ENCODE peak calls at places on chromosomes 13 and 19, in ten cellular contexts. G is activated CD4-positive, alpha-beta T cell treated with anti-CD3 and anti-CD28 coated beads for 24 hours; B is GM23248; L is epithelial cell of esophagus; E is cardiac muscle cell; J is NCI-H2081 treated with DMSO at 0.1 percent for 48 hours; H is brain pericyte; Q is stimulated activated naive B cell treated with anti-CD40 and anti-IgM and Interleukin-4, amounts not matched to agents 10 μg/mL and 1 μg/mL and 100 μg/mL, for 72 hours; Z is cerebellar nuclear complex; D is stimulated activated CD4-positive, alpha-beta T cell treated with anti-CD3 and anti-CD28 coated beads, Interleukin-1b, Interleukin-23, amount 100 ng/mL, for 24 hours. S is an unnamed sample.

GRCh38 chr13:41917641-41918040 is 43.3 kb downstream of the VWA8 start:
- DNase-seq in G (no peak), Q (no peak), L (peak), E (peak), J (no peak), D (no peak), Z (no peak), B (peak), H (no peak), S (no peak)

GRCh38 chr13:49388256-49388655 is 55.6 kb downstream of the CAB39L start:
- DNase-seq in D (no peak), B (no peak), G (no peak), J (no peak), Z (no peak), E (no peak), L (no peak), Q (no peak), H (no peak), S (no peak)

GRCh38 chr19:54190942-54191670 is at the start of gene TSEN34:
- DNase-seq in L (peak), H (no peak), J (no peak), Z (no peak), G (peak), D (peak), E (peak), Q (no peak), B (peak), S (no peak)

GRCh38 chr19:18221815-18222725 is 4.2 kb downstream of the PDE4C start:
- DNase-seq in J (no peak), H (no peak), Q (no peak), D (no peak), Z (no peak), B (no peak), G (no peak), L (no peak), E (no peak), S (no peak)

GRCh38 chr13:36421447-36421846 is 10.8 kb upstream of the CCNA1 start:
- DNase-seq in D (no peak), J (no peak), Z (no peak), L (peak), Q (no peak), E (peak), G (no peak), H (no peak), B (peak), S (no peak)

GRCh38 chr13:110640591-110641029 is 25.3 kb downstream of the NAXD start:
- DNase-seq in E (no peak), B (peak), L (no peak), G (no peak), J (no peak), Q (no peak), H (no peak), Z (no peak), D (no peak), S (no peak)

GRCh38 chr13:34357435-34358232 is 539.7 kb downstream of the RFC3 start:
- DNase-seq in B (peak), H (no peak), Z (no peak), J (no peak), L (peak), E (peak), G (no peak), Q (no peak), D (no peak), S (no peak)

GRCh38 chr13:31431722-31432137 is 232.0 kb downstream of the B3GLCT start:
- DNase-seq in J (no peak), G (peak), E (peak), D (peak), B (peak), H (no peak), L (peak), Q (peak), Z (no peak), S (peak)

GRCh38 chr19:1170938-1171754 is 2.9 kb downstream of the SBNO2 start:
- DNase-seq in B (peak), Z (no peak), L (peak), H (no peak), D (no peak), J (no peak), E (no peak), G (no peak), Q (no peak), S (no peak)

GRCh38 chr19:30092721-30093569 is 150.9 kb downstream of the URI1 start:
- DNase-seq in L (no peak), G (no peak), J (no peak), D (no peak), Z (no peak), H (no peak), Q (no peak), E (no peak), B (no peak), S (no peak)

GRCh38 chr19:5561559-5561958 is 6.2 kb downstream of the TINCR start:
- DNase-seq in B (no peak), E (no peak), Z (no peak), J (no peak), D (no peak), G (no peak), H (no peak), Q (no peak), L (no peak), S (no peak)

GRCh38 chr19:50486823-50487515 is 10.3 kb upstream of the GARIN5A start:
- DNase-seq in B (peak), J (no peak), G (peak), Z (no peak), D (peak), E (peak), L (peak), H (no peak), Q (peak), S (no peak)

GRCh38 chr13:24172071-24172470 is 11.6 kb downstream of the SPATA13 start:
- DNase-seq in Z (no peak), L (no peak), Q (no peak), G (no peak), D (no peak), E (no peak), J (no peak), H (no peak), B (peak), S (no peak)

GRCh38 chr13:69683921-69684663 is 423.5 kb upstream of the ATXN8OS start:
- DNase-seq in J (no peak), Q (no peak), B (no peak), H (no peak), G (no peak), E (no peak), L (no peak), Z (no peak), D (no peak), S (no peak)